ENCODE peak calls at places on chromosomes 6 and 20, in seven cellular contexts. W, I, Q, B, J, Z and N are unnamed samples.

GRCh38 chr6:2157441-2158127 is 87.8 kb downstream of the GMDS start:
- DNase-seq in W (peak), I (no peak), Z (no peak), Q (no peak), J (no peak), B (peak), N (peak)

GRCh38 chr6:118186676-118187567 is 279.9 kb downstream of the SLC35F1 start:
- DNase-seq in Z (no peak), J (no peak), B (no peak), Q (no peak), I (no peak), W (no peak), N (peak)

GRCh38 chr6:15322781-15323536 is 77.1 kb downstream of the JARID2 start:
- DNase-seq in W (no peak), B (peak), Z (no peak), J (no peak), Q (peak), I (no peak), N (no peak)

GRCh38 chr6:83633149-83633548 is 75.8 kb downstream of the SNAP91 start:
- DNase-seq in B (no peak), W (no peak), Z (no peak), J (no peak), I (no peak), Q (no peak), N (no peak)

GRCh38 chr20:42472198-42472597 is 717.5 kb downstream of the PTPRT start:
- DNase-seq in W (no peak), B (no peak), Q (no peak), Z (no peak), J (no peak), I (no peak), N (no peak)

GRCh38 chr20:63141531-63141930 is 74.4 kb downstream of the YTHDF1 start:
- DNase-seq in B (no peak), J (no peak), Z (no peak), I (no peak), W (no peak), Q (no peak), N (no peak)

GRCh38 chr6:85490516-85491248 is 40.8 kb downstream of the NT5E start:
- DNase-seq in B (peak), W (no peak), Q (peak), I (no peak), J (no peak), Z (no peak), N (peak)

GRCh38 chr6:2197177-2197671 is 48.2 kb downstream of the GMDS start:
- DNase-seq in W (no peak), B (peak), J (no peak), Z (no peak), I (no peak), Q (no peak), N (peak)

GRCh38 chr6:76026101-76026500 is 46.4 kb downstream of the IMPG1 start:
- DNase-seq in I (no peak), J (peak), B (no peak), W (no peak), Q (no peak), Z (no peak), N (peak)

GRCh38 chr6:36443951-36444428 is 1.2 kb downstream of the KCTD20 start:
- DNase-seq in B (peak), J (peak), I (peak), W (no peak), Z (no peak), Q (peak), N (peak)

GRCh38 chr6:150417899-150418824 is 49.4 kb downstream of the IYD start:
- DNase-seq in Q (no peak), I (no peak), J (peak), W (peak), Z (peak), B (peak), N (peak)

GRCh38 chr20:43586641-43587040 is 4.1 kb upstream of the IFT52 start:
- DNase-seq in J (no peak), I (no peak), Z (no peak), W (no peak), Q (no peak), B (no peak), N (no peak)

GRCh38 chr6:10373642-10374359 is 41.1 kb downstream of the TFAP2A start:
- DNase-seq in J (no peak), Q (peak), W (peak), Z (no peak), B (peak), I (no peak), N (no peak)

GRCh38 chr20:3051385-3052019 is 5.7 kb downstream of the MRPS26 start:
- DNase-seq in I (no peak), J (no peak), Z (no peak), B (no peak), Q (no peak), W (no peak), N (no peak)
- TF ChIP-seq CTCF in I (no peak), J (no peak), Z (no peak), B (no peak), Q (no peak), W (peak), N (no peak)

GRCh38 chr20:49981218-49982071 is 1.3 kb upstream of the SNAI1 start:
- DNase-seq in W (no peak), Z (no peak), I (no peak), J (peak), B (no peak), Q (no peak), N (no peak)
- H3K4me3 ChIP-seq in W (no peak), Z (no peak), I (no peak), J (no peak), B (no peak), Q (no peak), N (no peak)

DNA sequence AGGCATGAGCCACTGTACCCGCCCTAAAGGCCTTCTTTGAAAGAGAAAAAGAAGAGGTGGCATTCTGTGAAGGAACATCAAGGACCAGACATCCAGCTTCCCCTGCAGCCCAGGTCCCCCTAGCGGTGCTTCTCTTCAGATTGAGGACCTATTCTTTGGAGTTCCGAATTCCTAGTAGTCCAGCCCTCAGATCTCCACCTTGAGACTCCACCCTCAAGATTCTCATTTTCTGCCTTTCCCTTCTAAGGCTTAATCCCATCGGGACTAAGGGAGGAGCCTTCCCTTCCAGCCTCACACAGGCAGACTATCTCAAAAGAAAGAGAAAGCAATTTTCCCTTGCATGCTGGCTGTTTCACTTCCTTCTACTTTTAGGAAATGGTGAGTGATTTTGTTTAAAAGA is 32.5 kb downstream of the MUC22 start:
- DNase-seq in B (peak), Z (peak), J (peak), I (peak), W (no peak), Q (peak), N (peak)
- TF ChIP-seq CTCF in B (peak), Z (peak), J (peak), I (no peak), W (peak), Q (peak), N (peak)

DNA sequence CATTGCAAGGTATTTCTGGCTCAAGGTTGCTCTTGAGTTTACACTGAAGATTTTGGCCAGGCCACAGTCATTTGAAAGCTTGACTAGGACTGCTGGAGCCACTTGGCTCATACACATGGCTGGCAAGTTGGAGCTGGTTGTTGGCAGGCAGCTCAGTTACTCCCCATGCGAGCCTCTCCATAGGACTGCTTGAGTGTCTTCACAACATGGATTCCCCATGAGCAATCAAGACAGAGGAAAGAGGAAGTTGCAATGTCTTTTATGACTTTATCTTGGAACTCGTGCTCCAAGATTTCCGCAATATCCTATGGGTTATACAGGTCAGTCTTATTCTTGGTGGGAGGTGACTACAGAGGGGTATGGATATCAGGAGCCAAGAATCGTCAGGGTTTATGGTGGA is 1.4 kb upstream of the MANBAL start:
- DNase-seq in B (no peak), I (no peak), Z (no peak), W (no peak), J (no peak), Q (no peak), N (no peak)
- H3K4me3 ChIP-seq in B (no peak), I (no peak), Z (no peak), W (no peak), J (no peak), Q (no peak), N (no peak)